ENCODE peak calls at places on chromosome 1, in five cellular contexts. A, D, Z, U and T are unnamed samples. For H3K4me1, the result is how much of the 10 kb centered on the place peaks cover.

GRCh38 chr1:64564891-64565290 is 95.0 kb downstream of the CACHD1 start:
- DNase-seq in A (no peak), D (no peak), Z (no peak), U (no peak), T (no peak)

GRCh38 chr1:182643699-182644098 is 39.5 kb upstream of the RGS16 start:
- DNase-seq in A (no peak), D (no peak), Z (no peak), U (no peak), T (no peak)

GRCh38 chr1:97581614-97582051 is 339.2 kb downstream of the DPYD start:
- DNase-seq in A (no peak), D (no peak), Z (no peak), U (peak), T (no peak)

GRCh38 chr1:204286841-204287387 is 72.8 kb downstream of the PLEKHA6 start:
- DNase-seq in A (no peak), D (peak), Z (peak), U (peak), T (peak)

GRCh38 chr1:31562707-31563360 is 13.5 kb upstream of the TINAGL1 start:
- DNase-seq in A (no peak), D (no peak), Z (no peak), U (peak), T (no peak)

GRCh38 chr1:39158330-39159086 is 46.0 kb upstream of the MACF1 start:
- DNase-seq in A (no peak), D (peak), Z (no peak), U (peak), T (no peak)

GRCh38 chr1:170725326-170725725 is 61.4 kb downstream of the PRRX1 start:
- DNase-seq in A (no peak), D (no peak), Z (no peak), U (no peak), T (no peak)

GRCh38 chr1:151584278-151584677 is 27.6 kb upstream of the SNX27 start:
- DNase-seq in A (no peak), D (no peak), Z (no peak), U (no peak), T (no peak)

GRCh38 chr1:155009221-155009711 is 6.7 kb downstream of the ZBTB7B start:
- DNase-seq in A (no peak), D (no peak), Z (peak), U (no peak), T (no peak)

DNA sequence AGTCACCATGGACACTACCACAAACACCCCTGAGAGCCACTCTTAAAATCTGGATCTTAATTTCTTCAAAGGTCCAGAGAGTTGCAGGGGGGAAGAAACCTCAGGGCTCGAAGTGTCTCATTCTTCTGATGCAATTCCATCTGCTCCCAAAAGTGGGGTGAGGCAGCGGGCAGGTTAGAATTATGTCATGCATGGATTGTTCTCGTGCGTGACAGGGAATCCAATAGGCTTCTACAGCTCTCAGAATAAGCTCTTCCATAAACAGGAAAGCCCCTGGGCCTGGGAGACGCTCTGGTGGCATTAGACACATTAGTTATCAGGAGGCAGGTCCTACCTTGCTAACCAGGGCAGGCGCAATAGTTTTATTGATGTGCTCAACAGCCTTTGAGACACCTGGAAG is 8.4 kb downstream of the ENO1 start:
- DNase-seq in A (no peak), D (no peak), Z (no peak), U (no peak), T (no peak)
- H3K4me1 ChIP-seq in A (under half), D (under half), Z (under half), U (under half), T (under half)

GRCh38 chr1:6415979-6416656 is 3.6 kb downstream of the HES2 start:
- DNase-seq in A (no peak), D (no peak), Z (no peak), U (no peak), T (no peak)
- H3K4me1 ChIP-seq in A (under half), D (under half), Z (under half), U (under half), T (under half)

GRCh38 chr1:20376880-20377494 is 86.3 kb downstream of the VWA5B1 start:
- DNase-seq in A (peak), D (peak), Z (peak), U (no peak), T (peak)

GRCh38 chr1:20379075-20379474 is 88.4 kb downstream of the VWA5B1 start:
- DNase-seq in A (no peak), D (no peak), Z (no peak), U (no peak), T (no peak)

GRCh38 chr1:20376171-20376570 is 85.5 kb downstream of the VWA5B1 start:
- DNase-seq in A (no peak), D (no peak), Z (no peak), U (no peak), T (no peak)

GRCh38 chr1:20375563-20375962 is 84.9 kb downstream of the VWA5B1 start:
- DNase-seq in A (no peak), D (no peak), Z (no peak), U (peak), T (no peak)

DNA sequence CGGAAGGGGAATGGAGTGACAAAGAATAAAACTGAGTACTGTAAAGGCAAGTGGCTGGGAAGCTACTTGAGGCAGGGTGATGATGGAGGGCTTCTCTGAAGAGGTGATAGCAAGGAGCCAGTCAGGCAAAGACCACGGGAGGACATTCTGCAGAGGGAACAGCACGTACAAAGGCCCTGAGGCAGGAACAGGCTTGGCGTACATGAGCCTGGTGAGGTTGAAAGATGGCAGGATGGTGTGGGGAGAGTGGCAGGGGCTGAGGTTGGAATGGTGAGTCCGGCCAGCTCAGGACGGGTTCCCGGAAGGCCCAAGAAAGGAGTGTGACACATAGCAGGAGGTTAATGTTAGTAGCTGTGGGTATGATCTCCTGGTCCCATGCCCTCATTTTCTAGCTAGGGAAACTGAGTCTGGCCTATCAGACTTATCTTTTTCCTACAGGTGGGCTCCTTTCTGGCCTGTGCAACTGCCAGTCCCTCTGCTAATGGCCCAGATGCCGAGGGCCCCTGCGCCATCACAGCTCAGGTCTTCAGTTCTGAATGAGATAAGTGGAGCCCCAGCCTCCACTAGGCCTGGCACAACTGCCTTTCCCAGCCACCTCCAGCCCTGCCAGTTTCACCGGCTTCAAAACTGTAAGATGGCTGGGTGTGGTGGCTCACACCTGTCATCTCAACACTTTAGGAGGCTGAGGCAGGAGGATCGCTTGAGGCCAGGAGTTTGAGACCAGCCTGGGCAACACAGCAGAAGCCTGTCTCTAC is 87.0 kb downstream of the VWA5B1 start:
- DNase-seq in A (no peak), D (no peak), Z (no peak), U (no peak), T (no peak)
- H3K4me1 ChIP-seq in A (under half), D (under half), Z (under half), U (under half), T (under half)

DNA sequence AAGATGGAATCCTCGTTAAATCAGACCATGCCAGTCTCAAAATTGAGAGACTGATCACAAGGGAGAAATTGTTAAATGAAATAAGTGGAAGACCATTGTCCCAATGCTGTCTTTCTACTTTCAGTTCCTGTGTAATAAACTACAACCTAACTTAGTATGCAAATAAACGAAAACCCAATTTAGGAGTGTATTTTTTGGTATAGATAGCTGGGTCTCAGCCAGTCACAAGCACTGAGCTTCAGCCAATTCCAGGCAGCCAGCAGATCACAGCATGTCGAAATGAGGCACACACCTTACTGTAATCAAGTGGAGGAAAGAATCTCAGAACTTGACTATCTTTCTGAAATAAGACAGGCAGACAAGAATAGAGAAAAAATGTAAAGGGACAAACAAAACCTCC is 33.0 kb upstream of the VN1R5 start:
- DNase-seq in A (no peak), D (no peak), Z (no peak), U (no peak), T (no peak)
- H3K4me1 ChIP-seq in A (under half), D (under half), Z (under half), U (under half), T (under half)

GRCh38 chr1:225824522-225824921 is 14.6 kb downstream of the EPHX1 start:
- DNase-seq in A (no peak), D (no peak), Z (no peak), U (no peak), T (no peak)
- H3K4me1 ChIP-seq in A (under half), D (under half), Z (under half), U (under half), T (under half)

GRCh38 chr1:183838221-183838620 is 33.3 kb downstream of the RGL1 start:
- DNase-seq in A (no peak), D (no peak), Z (no peak), U (no peak), T (no peak)

GRCh38 chr1:183841950-183842816 is 37.3 kb downstream of the RGL1 start:
- DNase-seq in A (no peak), D (peak), Z (peak), U (no peak), T (peak)

GRCh38 chr1:183841550-183841949 is 36.6 kb downstream of the RGL1 start:
- DNase-seq in A (no peak), D (no peak), Z (no peak), U (no peak), T (no peak)

GRCh38 chr1:183842817-183843187 is 37.9 kb downstream of the RGL1 start:
- DNase-seq in A (no peak), D (no peak), Z (no peak), U (no peak), T (no peak)

GRCh38 chr1:183840140-183840539 is 35.2 kb downstream of the RGL1 start:
- DNase-seq in A (no peak), D (no peak), Z (no peak), U (no peak), T (no peak)
- H3K4me1 ChIP-seq in A (under half), D (under half), Z (under half), U (under half), T (under half)

GRCh38 chr1:110338200-110339039 is 757 bp upstream of the RBM15 start:
- DNase-seq in A (peak), D (peak), Z (peak), U (peak), T (peak)

GRCh38 chr1:110339427-110340206 is 440 bp downstream of the RBM15 start:
- DNase-seq in A (peak), D (peak), Z (peak), U (peak), T (no peak)

GRCh38 chr1:110341146-110341871 is 2.1 kb downstream of the RBM15 start:
- DNase-seq in A (no peak), D (no peak), Z (peak), U (no peak), T (no peak)

GRCh38 chr1:110339040-110339426 is at the start of gene RBM15:
- DNase-seq in A (peak), D (peak), Z (peak), U (peak), T (peak)

GRCh38 chr1:110340207-110340468 is 961 bp downstream of the RBM15 start:
- DNase-seq in A (no peak), D (no peak), Z (no peak), U (no peak), T (no peak)
- H3K4me1 ChIP-seq in A (half or more), D (under half), Z (under half), U (half or more), T (half or more)

GRCh38 chr1:226601456-226601855 is 52.9 kb downstream of the STUM start:
- DNase-seq in A (no peak), D (no peak), Z (no peak), U (no peak), T (no peak)
- H3K4me1 ChIP-seq in A (under half), D (under half), Z (under half), U (under half), T (under half)

DNA sequence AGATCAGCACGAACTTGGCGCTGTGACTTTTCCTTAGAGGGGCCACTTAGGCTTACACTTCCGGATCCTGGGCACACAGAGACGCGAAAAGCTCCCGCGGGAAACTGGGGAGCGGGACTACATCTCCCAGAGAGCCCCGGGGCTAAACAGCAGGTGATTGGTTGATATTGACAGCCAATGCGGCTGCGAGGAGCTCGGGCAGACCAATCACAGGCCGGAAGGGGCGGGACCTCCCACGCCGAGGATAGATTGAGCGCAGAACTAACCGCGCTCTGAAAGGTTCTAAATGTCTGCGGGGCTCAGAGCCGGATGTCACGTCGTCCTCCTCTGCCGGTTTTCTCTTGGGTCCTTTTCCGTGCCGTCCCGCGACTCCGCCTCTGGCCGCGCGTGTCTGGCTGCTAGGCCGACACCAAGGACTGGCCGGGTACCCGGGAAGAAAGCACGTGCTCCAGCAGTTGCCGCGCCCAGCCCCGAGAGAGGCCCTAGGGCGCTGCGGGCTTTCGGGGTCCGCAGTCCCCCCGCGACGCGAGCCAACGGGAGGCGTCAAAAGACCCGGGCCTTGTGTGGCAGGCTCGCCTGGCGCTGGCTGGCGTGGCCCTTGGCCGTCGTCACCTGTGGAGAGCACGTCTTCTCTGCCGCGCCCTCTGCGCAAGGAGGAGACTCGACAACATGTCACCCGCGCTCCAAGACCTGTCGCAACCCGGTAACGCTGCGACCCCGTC is at the start of gene MTR:
- DNase-seq in A (peak), D (peak), Z (peak), U (peak), T (peak)
- H3K4me1 ChIP-seq in A (under half), D (under half), Z (under half), U (under half), T (under half)